ENCODE peak calls at places on chromosomes 16 and 17, in six cellular contexts. M, A, P, S, Y and I are unnamed samples.

GRCh38 chr17:49890852-49891251 is 43.0 kb upstream of the TAC4 start:
- DNase-seq in M (no peak), Y (no peak), S (no peak), P (no peak), A (no peak), I (no peak)

GRCh38 chr16:87435399-87436224 is 43.5 kb downstream of the MAP1LC3B start:
- DNase-seq in P (peak; percentile 97), M (peak; percentile 65), S (peak; percentile 76), Y (no peak), A (no peak), I (no peak)

GRCh38 chr17:56592487-56593072 is 919 bp upstream of the NOG start:
- DNase-seq in Y (no peak), A (peak; percentile 48), P (peak; percentile 53), M (peak; percentile 49), S (peak; percentile 75), I (no peak)

GRCh38 chr17:81239714-81240555 is 817 bp downstream of the NDUFAF8 start:
- DNase-seq in P (no peak), M (no peak), Y (no peak), A (no peak), S (peak; percentile 68), I (no peak)

GRCh38 chr17:43003542-43004172 is 2.9 kb upstream of the IFI35 start:
- DNase-seq in Y (no peak), M (peak; percentile 52), P (peak; percentile 41), S (peak; percentile 67), A (no peak), I (no peak)

GRCh38 chr16:79687249-79687768 is 86.8 kb upstream of the MAF start:
- DNase-seq in A (no peak), P (no peak), M (no peak), S (no peak), Y (no peak), I (no peak)

GRCh38 chr17:6695051-6695450 is 18.1 kb downstream of the SLC13A5 start:
- DNase-seq in S (no peak), Y (no peak), P (no peak), M (no peak), A (no peak), I (no peak)

GRCh38 chr16:4687946-4688673 is 5.3 kb upstream of the NUDT16L1 start:
- DNase-seq in P (no peak), M (no peak), Y (no peak), S (no peak), A (peak; percentile 43), I (no peak)

GRCh38 chr17:49935526-49936210 is 33.3 kb upstream of the DLX4 start:
- DNase-seq in P (no peak), M (no peak), Y (no peak), A (no peak), S (no peak), I (no peak)

GRCh38 chr17:78176548-78177025 is 8.2 kb downstream of the SYNGR2 start:
- DNase-seq in M (peak; percentile 61), S (peak; percentile 67), Y (no peak), A (peak; percentile 85), P (peak; percentile 38), I (no peak)

GRCh38 chr17:32111141-32111771 is 31.0 kb upstream of the RHOT1 start:
- DNase-seq in M (peak; percentile 77), A (peak; percentile 80), S (peak; percentile 39), P (peak; percentile 70), Y (peak; percentile 13), I (no peak)

GRCh38 chr16:14501331-14502255 is 128.5 kb downstream of the PARN start:
- DNase-seq in Y (peak; percentile 77), A (peak; percentile 90), M (peak; percentile 98), P (peak; percentile 95), S (peak; percentile 96), I (no peak)

GRCh38 chr17:21278304-21279197 is 6.0 kb upstream of the MAP2K3 start:
- DNase-seq in M (peak; percentile 74), Y (no peak), A (no peak), S (peak; percentile 68), P (no peak), I (no peak)

GRCh38 chr17:14792751-14793150 is 472.4 kb downstream of the PMP22 start:
- DNase-seq in A (no peak), M (peak; percentile 27), Y (no peak), S (no peak), P (no peak), I (no peak)

GRCh38 chr17:78903101-78903779 is at the start of gene CEP295NL:
- DNase-seq in A (peak; percentile 28), P (peak; percentile 49), M (no peak), S (peak; percentile 78), Y (no peak), I (no peak)

GRCh38 chr17:78364436-78365281 is 4.8 kb upstream of the SOCS3 start:
- DNase-seq in Y (no peak), S (no peak), M (no peak), P (no peak), A (no peak), I (no peak)

GRCh38 chr16:85382717-85383118 is 230.4 kb upstream of the GSE1 start:
- DNase-seq in P (no peak), S (no peak), M (no peak), Y (no peak), A (no peak), I (no peak)

GRCh38 chr17:45680360-45680759 is 103.8 kb upstream of the CRHR1 start:
- DNase-seq in M (no peak), S (no peak), P (no peak), A (no peak), Y (no peak), I (no peak)

GRCh38 chr17:74453665-74454196 is 12.7 kb upstream of the CD300A start:
- DNase-seq in Y (no peak), M (no peak), A (no peak), S (no peak), P (no peak), I (no peak)

GRCh38 chr17:63535640-63536039 is 12.5 kb downstream of the KCNH6 start:
- DNase-seq in M (no peak), P (no peak), S (no peak), Y (no peak), A (no peak), I (no peak)

GRCh38 chr17:57898487-57899311 is 48.9 kb upstream of the MRPS23 start:
- DNase-seq in Y (no peak), A (peak; percentile 92), M (peak; percentile 38), S (peak; percentile 54), P (peak; percentile 71), I (no peak)

GRCh38 chr17:42163113-42163512 is 8.3 kb upstream of the RAB5C start:
- DNase-seq in M (no peak), P (no peak), A (no peak), S (no peak), Y (no peak), I (no peak)

GRCh38 chr16:70695351-70696070 is 9.7 kb upstream of the MTSS2 start:
- DNase-seq in M (no peak), A (peak; percentile 89), Y (no peak), P (no peak), S (no peak), I (no peak)

GRCh38 chr16:59042296-59042695 is 308.2 kb upstream of the GOT2 start:
- DNase-seq in S (no peak), A (no peak), Y (no peak), P (no peak), M (no peak), I (no peak)

GRCh38 chr17:1643293-1643998 is 2.1 kb downstream of the SCARF1 start:
- DNase-seq in P (no peak), M (peak; percentile 23), Y (no peak), A (peak; percentile 59), S (peak; percentile 59), I (no peak)

GRCh38 chr16:71424626-71425025 is 17.2 kb downstream of the TLE7 start:
- DNase-seq in S (no peak), P (no peak), Y (no peak), A (no peak), M (no peak), I (no peak)

GRCh38 chr16:2328428-2328827 is 12.1 kb downstream of the ABCA3 start:
- DNase-seq in Y (no peak), A (no peak), P (no peak), M (no peak), S (no peak), I (no peak)
- H3K4me3 ChIP-seq in Y (no peak overlapping the region), A (no peak overlapping the region), P (no peak overlapping the region), M (no peak overlapping the region), S (no peak overlapping the region), I (no peak overlapping the region)

GRCh38 chr17:8683355-8683754 is 52.8 kb upstream of the MYH10 start:
- DNase-seq in Y (no peak), S (no peak), A (no peak), P (no peak), M (no peak), I (no peak)

GRCh38 chr17:8681175-8681949 is 50.8 kb upstream of the MYH10 start:
- DNase-seq in S (peak; percentile 88), M (peak; percentile 86), A (peak; percentile 40), Y (no peak), P (peak; percentile 69), I (no peak)

GRCh38 chr17:8679136-8679535 is 48.6 kb upstream of the MYH10 start:
- DNase-seq in S (peak; percentile 31), P (no peak), A (no peak), Y (no peak), M (no peak), I (no peak)

GRCh38 chr17:8680850-8681174 is 50.3 kb upstream of the MYH10 start:
- DNase-seq in S (no peak), P (no peak), M (no peak), Y (no peak), A (no peak), I (no peak)

GRCh38 chr17:8680402-8680801 is 49.9 kb upstream of the MYH10 start:
- DNase-seq in Y (no peak), M (peak; percentile 37), S (peak; percentile 41), P (no peak), A (no peak), I (no peak)
- H3K4me3 ChIP-seq in Y (peak overlapping the region; percentile 61), M (no peak overlapping the region), S (peak overlapping the region; percentile 69), P (no peak overlapping the region), A (no peak overlapping the region), I (no peak overlapping the region)

GRCh38 chr17:40333781-40334453 is 24.9 kb downstream of the RARA start:
- DNase-seq in S (no peak), P (no peak), A (peak; percentile 34), Y (no peak), M (no peak), I (no peak)
- H3K4me3 ChIP-seq in S (no peak overlapping the region), P (no peak overlapping the region), A (no peak overlapping the region), Y (no peak overlapping the region), M (no peak overlapping the region), I (no peak overlapping the region)

DNA sequence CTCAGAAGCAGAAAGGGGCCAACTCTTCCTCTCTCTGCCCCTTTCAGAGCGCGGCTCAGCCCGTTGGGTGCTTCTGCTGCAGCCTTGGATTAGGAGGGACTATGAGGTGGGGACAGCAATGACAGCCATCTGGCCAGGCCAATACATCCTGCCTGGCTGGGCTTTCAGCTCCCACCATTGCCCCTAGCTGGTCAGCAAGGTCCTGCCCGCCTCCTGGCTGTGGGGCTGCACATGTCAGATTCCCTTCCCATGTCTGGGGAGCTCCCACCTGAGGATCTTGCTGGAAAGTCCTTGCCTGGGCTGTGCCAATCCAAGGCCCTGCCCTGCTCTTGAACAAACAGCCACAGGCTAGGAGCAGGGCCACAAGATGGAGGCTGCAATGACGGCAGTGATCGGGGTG is 8.3 kb downstream of the TRIM65 start:
- DNase-seq in Y (no peak), A (no peak), P (no peak), S (no peak), M (no peak), I (no peak)
- H3K4me3 ChIP-seq in Y (no peak overlapping the region), A (no peak overlapping the region), P (no peak overlapping the region), S (no peak overlapping the region), M (no peak overlapping the region), I (no peak overlapping the region)

GRCh38 chr16:53090591-53091507 is 36.1 kb downstream of the CHD9 start:
- DNase-seq in P (peak; percentile 100), S (peak; percentile 97), M (peak; percentile 100), Y (peak; percentile 86), A (peak; percentile 95), I (no peak)
- H3K4me3 ChIP-seq in P (peak overlapping the region; percentile 41), S (peak overlapping the region; percentile 59), M (no peak overlapping the region), Y (peak overlapping the region; percentile 60), A (peak overlapping the region; percentile 11), I (peak overlapping the region; percentile 35)